ENCODE peak calls at places on chromosomes 7 and 10, in nine cellular contexts. O is endothelial cell of umbilical vein, F is right lobe of liver, V is GM12878, Z is heart left ventricle, C is upper lobe of left lung, L is body of pancreas, Y is transverse colon, S is K562. J is an unnamed sample.

GRCh38 chr7:147896121-147896520 is 694.4 kb upstream of the C7orf33 start:
- DNase-seq in S (no peak), C (no peak), F (no peak), O (no peak), Y (no peak), L (no peak), Z (no peak), V (no peak), J (no peak)

GRCh38 chr10:77516575-77516974 is 121.0 kb downstream of the KCNMA1 start:
- DNase-seq in Z (no peak), V (no peak), S (no peak), Y (no peak), F (no peak), L (no peak), C (no peak), O (no peak), J (no peak)

GRCh38 chr7:155344270-155344617 is 46.6 kb downstream of the INSIG1 start:
- DNase-seq in S (no peak), Z (no peak), O (no peak), F (peak; percentile 40), C (no peak), L (no peak), V (no peak), Y (no peak), J (no peak)

GRCh38 chr10:52261362-52261761 is 52.7 kb upstream of the DKK1 start:
- DNase-seq in Y (no peak), F (no peak), O (no peak), V (no peak), Z (no peak), S (no peak), L (no peak), C (no peak), J (no peak)

GRCh38 chr7:130996841-130997231 is 262.8 kb upstream of the KLF14 start:
- DNase-seq in V (no peak), F (no peak), C (peak; percentile 57), L (peak; percentile 82), Z (no peak), O (peak; percentile 78), S (no peak), Y (peak; percentile 81), J (no peak)

GRCh38 chr10:66931340-66931948 is 5.6 kb downstream of the LRRTM3 start:
- DNase-seq in O (peak; percentile 53), V (peak; percentile 8), F (no peak), L (no peak), Y (no peak), S (peak; percentile 40), C (no peak), Z (no peak), J (no peak)

GRCh38 chr10:80702143-80702542 is 164.4 kb downstream of the SH2D4B start:
- DNase-seq in Y (no peak), S (no peak), Z (no peak), O (no peak), L (no peak), C (no peak), F (no peak), V (no peak), J (no peak)

GRCh38 chr7:41706228-41706930 is 3.5 kb upstream of the INHBA start:
- DNase-seq in L (no peak), V (no peak), S (no peak), Z (no peak), O (no peak), F (no peak), C (no peak), Y (no peak), J (no peak)

GRCh38 chr7:47941136-47941844 is 7.0 kb downstream of the PKD1L1 start:
- DNase-seq in O (peak; percentile 76), L (no peak), C (peak; percentile 64), Z (no peak), Y (no peak), S (no peak), V (no peak), F (no peak), J (no peak)

GRCh38 chr10:105586451-105587098 is 945.5 kb downstream of the SORCS3 start:
- DNase-seq in C (no peak), O (no peak), V (no peak), L (no peak), F (no peak), Y (no peak), S (no peak), Z (no peak), J (no peak)

GRCh38 chr10:124616040-124616835 is 127.9 kb downstream of the FAM53B start:
- DNase-seq in Y (no peak), V (no peak), Z (no peak), C (no peak), F (no peak), O (no peak), L (no peak), S (no peak), J (no peak)

GRCh38 chr7:30263090-30263710 is 21.2 kb upstream of the ZNRF2 start:
- DNase-seq in V (no peak), F (no peak), Z (no peak), L (no peak), Y (no peak), O (no peak), S (no peak), C (no peak), J (no peak)

GRCh38 chr7:32890010-32890552 is 1.5 kb downstream of the KBTBD2 start:
- DNase-seq in L (no peak), Y (no peak), V (no peak), Z (no peak), C (peak; percentile 55), S (no peak), O (peak; percentile 83), F (no peak), J (no peak)

GRCh38 chr10:95133016-95133752 is 60.9 kb upstream of the ACSM6 start:
- DNase-seq in O (peak; percentile 74), Y (peak; percentile 79), Z (peak; percentile 49), F (peak; percentile 90), S (peak; percentile 59), C (peak; percentile 88), V (peak; percentile 45), L (peak; percentile 88), J (peak; percentile 88)

GRCh38 chr7:2785071-2785500 is 59.0 kb downstream of the GNA12 start:
- DNase-seq in O (peak; percentile 93), V (peak; percentile 40), L (no peak), F (no peak), Y (no peak), Z (no peak), C (no peak), S (no peak), J (no peak)
- H3K36me3 ChIP-seq in O (peaks cover 3% of the 10 kb centered on the region), V (no peaks in the 10 kb centered on the region), L (no peaks in the 10 kb centered on the region), F (no peaks in the 10 kb centered on the region), Y (no peaks in the 10 kb centered on the region), Z (peaks cover 4% of the 10 kb centered on the region), C (peaks cover 8% of the 10 kb centered on the region), S (peaks cover 2% of the 10 kb centered on the region), J (no peaks in the 10 kb centered on the region)

GRCh38 chr10:101784558-101784957 is 1.3 kb upstream of the NPM3 start:
- DNase-seq in Z (no peak), F (no peak), L (no peak), O (no peak), V (no peak), C (no peak), Y (no peak), S (no peak), J (no peak)

GRCh38 chr10:101783736-101784118 is 481 bp upstream of the NPM3 start:
- DNase-seq in F (no peak), Z (no peak), L (no peak), S (no peak), C (no peak), O (no peak), Y (no peak), V (no peak), J (no peak)

GRCh38 chr10:101781655-101781983 is 1.6 kb downstream of the NPM3 start:
- DNase-seq in Z (no peak), S (no peak), Y (no peak), F (no peak), O (no peak), L (no peak), C (no peak), V (no peak), J (no peak)

GRCh38 chr10:101781984-101782810 is 1.0 kb downstream of the NPM3 start:
- DNase-seq in V (no peak), Z (no peak), O (no peak), Y (no peak), S (peak; percentile 17), L (no peak), C (no peak), F (no peak), J (no peak)

DNA sequence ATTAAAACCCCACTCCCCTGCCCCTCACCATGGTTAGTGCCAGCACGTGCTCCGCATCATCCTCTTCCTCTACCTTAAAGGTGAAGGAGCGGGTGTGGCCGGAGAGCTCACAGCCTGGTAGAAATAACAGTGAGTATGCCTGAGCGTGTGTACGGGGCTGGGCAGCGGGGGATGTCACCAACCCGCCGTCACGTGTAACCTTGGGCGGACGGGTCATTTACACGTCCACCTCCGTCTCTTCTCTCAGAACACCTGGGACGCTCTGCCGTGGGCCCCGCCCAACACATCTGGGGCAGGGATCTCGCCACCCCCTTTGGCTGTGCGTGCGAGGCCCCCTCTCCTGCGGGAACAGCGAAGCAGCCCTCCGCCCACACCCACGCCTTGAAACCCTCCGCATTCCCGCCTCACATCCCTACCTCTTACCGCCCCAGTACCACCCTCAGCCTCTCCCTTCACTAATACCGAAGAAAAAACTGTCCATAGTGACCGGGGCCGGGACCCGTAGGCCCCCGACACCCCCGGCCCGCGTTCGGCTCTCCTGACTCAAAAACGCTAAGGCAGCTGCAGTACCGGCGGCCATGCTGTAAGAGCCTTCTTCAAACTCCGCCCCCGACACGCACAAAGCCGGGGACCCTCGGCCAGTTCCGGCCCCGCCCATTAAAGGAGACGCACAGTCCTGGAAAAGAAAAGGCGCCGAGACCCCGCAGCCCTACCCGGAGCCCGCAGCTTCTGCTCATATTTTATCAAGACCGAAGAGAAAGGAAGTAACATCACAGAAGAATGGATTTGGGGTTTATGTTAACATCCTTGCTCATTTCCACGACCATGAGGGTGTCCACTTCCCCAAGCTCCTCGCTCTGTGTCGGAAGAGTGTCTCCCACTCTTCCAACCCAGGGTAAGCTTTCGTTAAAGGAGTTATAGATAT is at the start of gene NPM3:
- DNase-seq in Z (peak; percentile 85), Y (peak; percentile 86), V (no peak), S (peak; percentile 83), O (peak; percentile 81), L (peak; percentile 83), F (peak; percentile 82), C (peak; percentile 83), J (peak; percentile 83)
- TF ChIP-seq POLR2A in Z (no peak), Y (peak; percentile 18), V (peak; percentile 76), S (peak; percentile 79), O (peak; percentile 72), L (peak; percentile 57), F (peak; percentile 25), C (no peak), J (no peak)

GRCh38 chr7:117145952-117146475 is 176.8 kb downstream of the WNT2 start:
- DNase-seq in V (no peak), S (no peak), O (no peak), Z (no peak), C (no peak), F (no peak), Y (no peak), L (no peak), J (no peak)
- H3K27ac ChIP-seq in V (no peak overlapping the region), S (no peak overlapping the region), O (no peak overlapping the region), Z (no peak overlapping the region), C (no peak overlapping the region), F (no peak overlapping the region), Y (no peak overlapping the region), L (no peak overlapping the region), J (no peak overlapping the region)

DNA sequence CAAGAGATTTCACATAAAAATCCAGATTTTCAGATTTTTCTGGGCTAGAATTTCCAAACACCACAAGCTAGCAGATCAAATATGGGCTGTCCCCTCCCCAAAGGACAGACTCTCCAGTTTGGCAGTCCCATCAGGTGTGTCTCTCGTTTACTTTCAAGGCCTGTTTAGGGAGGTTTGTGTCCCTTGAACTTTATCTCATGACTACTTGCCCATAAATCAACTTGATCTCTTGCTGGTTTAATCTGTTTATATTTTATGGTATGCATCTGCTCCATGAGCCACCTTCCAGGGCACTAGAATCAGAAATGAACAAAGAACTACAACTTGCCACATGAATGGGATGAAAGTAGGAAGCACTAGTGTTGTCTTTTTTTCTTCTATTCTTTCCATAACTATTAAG is 5.2 kb downstream of the ZDHHC6 start:
- DNase-seq in V (no peak), S (no peak), L (no peak), O (no peak), Z (no peak), Y (no peak), C (no peak), F (no peak), J (no peak)
- H3K36me3 ChIP-seq in V (peaks cover 22% of the 10 kb centered on the region), S (peaks cover 73% of the 10 kb centered on the region), L (peaks cover 15% of the 10 kb centered on the region), O (peaks cover 16% of the 10 kb centered on the region), Z (peaks cover 77% of the 10 kb centered on the region), Y (no peaks in the 10 kb centered on the region), C (peaks cover 81% of the 10 kb centered on the region), F (peaks cover 3% of the 10 kb centered on the region), J (peaks cover 51% of the 10 kb centered on the region)